ENCODE peak calls at places on chromosomes 3 and 15, in seven cellular contexts. One of them, this sample, is unnamed.

GRCh38 chr3:139230391-139230790 is 113.4 kb upstream of the MRPS22 start:
- DNase-seq in tibial artery: no peak
- DNase-seq in EL: peak
- DNase-seq in SJSA1: no peak
- DNase-seq in fibroblast of the conjunctiva: no peak
- DNase-seq in GM12878: no peak
- DNase-seq in stimulated activated CD4-positive, alpha-beta T cell treated with anti-CD3 and anti-CD28 coated beads, Interleukin-1b, Interleukin-23, amount 100 ng/mL, for 1 hour: no peak
- DNase-seq in this sample: no peak

GRCh38 chr3:27500051-27500450 is 15.9 kb upstream of the SLC4A7 start:
- DNase-seq in tibial artery: no peak
- DNase-seq in EL: no peak
- DNase-seq in SJSA1: no peak
- DNase-seq in fibroblast of the conjunctiva: peak
- DNase-seq in GM12878: no peak
- DNase-seq in stimulated activated CD4-positive, alpha-beta T cell treated with anti-CD3 and anti-CD28 coated beads, Interleukin-1b, Interleukin-23, amount 100 ng/mL, for 1 hour: no peak
- DNase-seq in this sample: no peak

GRCh38 chr3:117526485-117527079 is 817.0 kb downstream of the TUSC7 start:
- DNase-seq in tibial artery: peak
- DNase-seq in EL: peak
- DNase-seq in SJSA1: peak
- DNase-seq in fibroblast of the conjunctiva: peak
- DNase-seq in GM12878: no peak
- DNase-seq in stimulated activated CD4-positive, alpha-beta T cell treated with anti-CD3 and anti-CD28 coated beads, Interleukin-1b, Interleukin-23, amount 100 ng/mL, for 1 hour: no peak
- DNase-seq in this sample: no peak

GRCh38 chr3:141625506-141625905 is 112.6 kb upstream of the RNF7 start:
- DNase-seq in tibial artery: no peak
- DNase-seq in EL: peak
- DNase-seq in SJSA1: no peak
- DNase-seq in fibroblast of the conjunctiva: no peak
- DNase-seq in GM12878: no peak
- DNase-seq in stimulated activated CD4-positive, alpha-beta T cell treated with anti-CD3 and anti-CD28 coated beads, Interleukin-1b, Interleukin-23, amount 100 ng/mL, for 1 hour: no peak
- DNase-seq in this sample: no peak

GRCh38 chr15:101060576-101061551 is 141.7 kb downstream of the LRRK1 start:
- DNase-seq in tibial artery: no peak
- DNase-seq in EL: no peak
- DNase-seq in SJSA1: no peak
- DNase-seq in fibroblast of the conjunctiva: no peak
- DNase-seq in GM12878: no peak
- DNase-seq in stimulated activated CD4-positive, alpha-beta T cell treated with anti-CD3 and anti-CD28 coated beads, Interleukin-1b, Interleukin-23, amount 100 ng/mL, for 1 hour: no peak
- DNase-seq in this sample: no peak

GRCh38 chr3:43236008-43236407 is 50.3 kb upstream of the SNRK start:
- DNase-seq in tibial artery: no peak
- DNase-seq in EL: peak
- DNase-seq in SJSA1: no peak
- DNase-seq in fibroblast of the conjunctiva: no peak
- DNase-seq in GM12878: no peak
- DNase-seq in stimulated activated CD4-positive, alpha-beta T cell treated with anti-CD3 and anti-CD28 coated beads, Interleukin-1b, Interleukin-23, amount 100 ng/mL, for 1 hour: no peak
- DNase-seq in this sample: no peak

GRCh38 chr3:133292251-133292650 is 107.6 kb upstream of the BFSP2 start:
- DNase-seq in tibial artery: no peak
- DNase-seq in EL: no peak
- DNase-seq in SJSA1: peak
- DNase-seq in fibroblast of the conjunctiva: no peak
- DNase-seq in GM12878: no peak
- DNase-seq in stimulated activated CD4-positive, alpha-beta T cell treated with anti-CD3 and anti-CD28 coated beads, Interleukin-1b, Interleukin-23, amount 100 ng/mL, for 1 hour: no peak
- DNase-seq in this sample: no peak

GRCh38 chr15:59741274-59741906 is 52.3 kb upstream of the BNIP2 start:
- DNase-seq in tibial artery: no peak
- DNase-seq in EL: peak
- DNase-seq in SJSA1: no peak
- DNase-seq in fibroblast of the conjunctiva: peak
- DNase-seq in GM12878: no peak
- DNase-seq in stimulated activated CD4-positive, alpha-beta T cell treated with anti-CD3 and anti-CD28 coated beads, Interleukin-1b, Interleukin-23, amount 100 ng/mL, for 1 hour: no peak
- DNase-seq in this sample: no peak

GRCh38 chr3:54939591-54940300 is 11.9 kb upstream of the LRTM1 start:
- DNase-seq in tibial artery: no peak
- DNase-seq in EL: peak
- DNase-seq in SJSA1: no peak
- DNase-seq in fibroblast of the conjunctiva: no peak
- DNase-seq in GM12878: no peak
- DNase-seq in stimulated activated CD4-positive, alpha-beta T cell treated with anti-CD3 and anti-CD28 coated beads, Interleukin-1b, Interleukin-23, amount 100 ng/mL, for 1 hour: no peak
- DNase-seq in this sample: peak

GRCh38 chr3:119352863-119353527 is 58.8 kb downstream of the ARHGAP31 start:
- DNase-seq in tibial artery: no peak
- DNase-seq in EL: peak
- DNase-seq in SJSA1: peak
- DNase-seq in fibroblast of the conjunctiva: peak
- DNase-seq in GM12878: no peak
- DNase-seq in stimulated activated CD4-positive, alpha-beta T cell treated with anti-CD3 and anti-CD28 coated beads, Interleukin-1b, Interleukin-23, amount 100 ng/mL, for 1 hour: no peak
- DNase-seq in this sample: no peak

GRCh38 chr3:129025691-129026435 is 24.8 kb downstream of the EFCC1 start:
- DNase-seq in tibial artery: no peak
- DNase-seq in EL: peak
- DNase-seq in SJSA1: no peak
- DNase-seq in fibroblast of the conjunctiva: no peak
- DNase-seq in GM12878: no peak
- DNase-seq in stimulated activated CD4-positive, alpha-beta T cell treated with anti-CD3 and anti-CD28 coated beads, Interleukin-1b, Interleukin-23, amount 100 ng/mL, for 1 hour: no peak
- DNase-seq in this sample: no peak